ENCODE peak calls at places on chromosome 18, in seven cellular contexts. L, I, C, V, U, R and N are unnamed samples.

GRCh38 chr18:50819027-50819726 is 639 bp downstream of the MRO start:
- DNase-seq in L (no peak), I (no peak), C (no peak), V (no peak), U (peak; percentile 28), R (no peak), N (peak; percentile 86)

GRCh38 chr18:3540805-3541548 is 91.0 kb downstream of the TGIF1 start:
- DNase-seq in L (no peak), I (no peak), C (no peak), V (no peak), U (no peak), R (no peak), N (peak; percentile 62)

GRCh38 chr18:9943311-9943710 is 29.5 kb downstream of the VAPA start:
- DNase-seq in L (no peak), I (no peak), C (no peak), V (no peak), U (no peak), R (no peak), N (peak; percentile 92)

GRCh38 chr18:74498712-74499629 is 2.8 kb downstream of the CNDP2 start:
- DNase-seq in L (no peak), I (peak; percentile 91), C (peak; percentile 84), V (no peak), U (peak; percentile 42), R (no peak), N (no peak)

GRCh38 chr18:57627488-57627887 is 5.9 kb upstream of the NARS1 start:
- DNase-seq in L (no peak), I (no peak), C (no peak), V (no peak), U (peak; percentile 33), R (no peak), N (peak; percentile 45)

GRCh38 chr18:45408218-45408617 is 207.1 kb upstream of the SLC14A2 start:
- DNase-seq in L (no peak), I (no peak), C (no peak), V (no peak), U (peak; percentile 9), R (no peak), N (no peak)

GRCh38 chr18:76621782-76622495 is 126.9 kb upstream of the ZNF516 start:
- DNase-seq in L (no peak), I (no peak), C (no peak), V (no peak), U (peak; percentile 72), R (no peak), N (peak; percentile 78)

GRCh38 chr18:2602844-2603243 is 31.5 kb downstream of the NDC80 start:
- DNase-seq in L (no peak), I (no peak), C (no peak), V (no peak), U (no peak), R (no peak), N (no peak)

GRCh38 chr18:9404565-9405060 is 70.0 kb downstream of the TWSG1 start:
- DNase-seq in L (no peak), I (peak; percentile 55), C (no peak), V (no peak), U (no peak), R (no peak), N (no peak)

GRCh38 chr18:74463271-74463670 is 6.2 kb upstream of the DIPK1C start:
- DNase-seq in L (no peak), I (no peak), C (no peak), V (no peak), U (no peak), R (no peak), N (no peak)

GRCh38 chr18:56952026-56952425 is 194.9 kb upstream of the BOD1L2 start:
- DNase-seq in L (no peak), I (no peak), C (no peak), V (no peak), U (no peak), R (no peak), N (peak; percentile 93)

GRCh38 chr18:27276886-27277285 is 91.8 kb upstream of the CHST9 start:
- DNase-seq in L (no peak), I (no peak), C (no peak), V (no peak), U (no peak), R (no peak), N (peak; percentile 92)

GRCh38 chr18:27449104-27449503 is 264.0 kb upstream of the CHST9 start:
- DNase-seq in L (no peak), I (no peak), C (no peak), V (no peak), U (no peak), R (no peak), N (no peak)

GRCh38 chr18:60350150-60350549 is 22.4 kb downstream of the MC4R start:
- DNase-seq in L (no peak), I (no peak), C (no peak), V (no peak), U (no peak), R (no peak), N (no peak)

GRCh38 chr18:49907346-49907929 is 94.1 kb upstream of the ACAA2 start:
- DNase-seq in L (no peak), I (no peak), C (no peak), V (no peak), U (no peak), R (no peak), N (peak; percentile 98)

GRCh38 chr18:46350598-46351172 is 246.5 kb downstream of the HAUS1 start:
- DNase-seq in L (no peak), I (no peak), C (no peak), V (no peak), U (no peak), R (no peak), N (no peak)

GRCh38 chr18:48412339-48412929 is 3.3 kb upstream of the ZBTB7C start:
- DNase-seq in L (peak; percentile 20), I (peak; percentile 47), C (peak; percentile 16), V (no peak), U (peak; percentile 66), R (no peak), N (peak; percentile 91)

GRCh38 chr18:61854578-61854977 is 38.2 kb downstream of the RNF152 start:
- DNase-seq in L (no peak), I (no peak), C (no peak), V (no peak), U (no peak), R (no peak), N (peak; percentile 26)

GRCh38 chr18:26965206-26965605 is 99.7 kb upstream of the AQP4 start:
- DNase-seq in L (no peak), I (no peak), C (no peak), V (no peak), U (no peak), R (no peak), N (no peak)

GRCh38 chr18:11984091-11984490 is 2.8 kb downstream of the IMPA2 start:
- DNase-seq in L (no peak), I (no peak), C (no peak), V (no peak), U (no peak), R (no peak), N (no peak)

GRCh38 chr18:73797419-73797818 is 350.2 kb downstream of the FBXO15 start:
- DNase-seq in L (no peak), I (no peak), C (no peak), V (no peak), U (no peak), R (no peak), N (no peak)

GRCh38 chr18:54791657-54792056 is 36.6 kb upstream of the RAB27B start:
- DNase-seq in L (no peak), I (no peak), C (no peak), V (no peak), U (no peak), R (no peak), N (no peak)

GRCh38 chr18:23591011-23591410 is 4.7 kb upstream of the NPC1 start:
- DNase-seq in L (no peak), I (no peak), C (no peak), V (no peak), U (peak; percentile 45), R (no peak), N (no peak)

GRCh38 chr18:54805571-54806334 is 22.5 kb upstream of the RAB27B start:
- DNase-seq in L (no peak), I (no peak), C (no peak), V (no peak), U (peak; percentile 81), R (no peak), N (no peak)

GRCh38 chr18:48868468-48869466 is 82.0 kb downstream of the SMAD7 start:
- DNase-seq in L (no peak), I (peak; percentile 81), C (peak; percentile 72), V (no peak), U (peak; percentile 35), R (no peak), N (peak; percentile 36)

GRCh38 chr18:59717291-59717690 is 20.1 kb upstream of the CCBE1 start:
- DNase-seq in L (no peak), I (no peak), C (no peak), V (no peak), U (no peak), R (no peak), N (no peak)

GRCh38 chr18:28725876-28726275 is 548.9 kb upstream of the CDH2 start:
- DNase-seq in L (no peak), I (no peak), C (no peak), V (no peak), U (peak; percentile 41), R (no peak), N (no peak)

GRCh38 chr18:63097198-63097597 is 222.4 kb downstream of the BCL2 start:
- DNase-seq in L (no peak), I (no peak), C (no peak), V (no peak), U (no peak), R (no peak), N (no peak)

GRCh38 chr18:55310044-55310676 is 277.8 kb downstream of the TCF4 start:
- DNase-seq in L (no peak), I (no peak), C (no peak), V (no peak), U (no peak), R (no peak), N (no peak)

GRCh38 chr18:54958711-54959625 is at the start of gene CCDC68:
- DNase-seq in L (no peak), I (no peak), C (no peak), V (peak; percentile 74), U (peak; percentile 23), R (no peak), N (peak; percentile 22)

GRCh38 chr18:37362158-37362890 is 203.3 kb downstream of the CELF4 start:
- DNase-seq in L (no peak), I (no peak), C (no peak), V (no peak), U (no peak), R (no peak), N (peak; percentile 96)

GRCh38 chr18:54612237-54612636 is 21.2 kb downstream of the DYNAP start:
- DNase-seq in L (no peak), I (no peak), C (no peak), V (no peak), U (no peak), R (no peak), N (peak; percentile 84)

GRCh38 chr18:50315100-50315871 is 27.8 kb upstream of the CXXC1 start:
- DNase-seq in L (no peak), I (no peak), C (no peak), V (no peak), U (no peak), R (no peak), N (no peak)

GRCh38 chr18:65704051-65704450 is 46.8 kb upstream of the CDH7 start:
- DNase-seq in L (no peak), I (no peak), C (no peak), V (no peak), U (no peak), R (no peak), N (peak; percentile 90)

GRCh38 chr18:54672846-54673475 is 81.9 kb downstream of the DYNAP start:
- DNase-seq in L (peak; percentile 28), I (no peak), C (no peak), V (no peak), U (no peak), R (no peak), N (peak; percentile 18)

GRCh38 chr18:75735291-75735690 is 307.8 kb upstream of the SMIM21 start:
- DNase-seq in L (no peak), I (no peak), C (no peak), V (no peak), U (no peak), R (no peak), N (no peak)

GRCh38 chr18:39946623-39947061 is 2008.4 kb upstream of the PIK3C3 start:
- DNase-seq in L (no peak), I (no peak), C (no peak), V (no peak), U (peak; percentile 88), R (no peak), N (no peak)

GRCh38 chr18:13006731-13007550 is 15.8 kb downstream of the CEP192 start:
- DNase-seq in L (no peak), I (no peak), C (no peak), V (no peak), U (no peak), R (no peak), N (no peak)